ENCODE peak calls at places on chromosomes 4 and X, in seven cellular contexts. X is neuronal stem cell; D is Karpas-422; K is effector memory CD4-positive, alpha-beta T cell; B is A549; O is pancreas; T is IMR-90. H is an unnamed sample.

GRCh38 chr4:10461091-10461849 is 4.0 kb upstream of the ZNF518B start:
- DNase-seq in X (peak; percentile 65), D (peak; percentile 78), K (peak; percentile 54), B (peak; percentile 34), O (peak; percentile 34), T (peak; percentile 57), H (peak; percentile 81)

GRCh38 chr4:185202984-185203379 is 818 bp downstream of the CFAP97 start:
- DNase-seq in X (no peak), D (no peak), K (no peak), B (no peak), O (no peak), T (no peak), H (peak; percentile 54)

GRCh38 chrX:119429471-119429870 is 30.3 kb downstream of the SLC25A43 start:
- DNase-seq in X (no peak), D (no peak), K (no peak), B (no peak), O (no peak), T (no peak), H (no peak)

GRCh38 chr4:74377714-74378113 is 12.8 kb downstream of the EREG start:
- DNase-seq in X (no peak), D (no peak), K (no peak), B (no peak), O (no peak), T (no peak), H (no peak)

GRCh38 chrX:33126469-33126868 is 84.9 kb downstream of the DMD start:
- DNase-seq in X (no peak), D (no peak), K (no peak), B (no peak), O (no peak), T (no peak), H (no peak)

GRCh38 chr4:55758081-55758480 is 61.5 kb upstream of the EXOC1L start:
- DNase-seq in X (no peak), D (no peak), K (no peak), B (no peak), O (no peak), T (no peak), H (no peak)

GRCh38 chr4:173486714-173487392 is 43.2 kb downstream of the HAND2 start:
- DNase-seq in X (no peak), D (no peak), K (no peak), B (no peak), O (no peak), T (no peak), H (no peak)

GRCh38 chrX:9681011-9681410 is 84.6 kb downstream of the GPR143 start:
- DNase-seq in X (no peak), D (no peak), K (no peak), B (no peak), O (no peak), T (no peak), H (no peak)

GRCh38 chr4:127601029-127601428 is 31.7 kb upstream of the INTU start:
- DNase-seq in X (no peak), D (peak; percentile 49), K (no peak), B (no peak), O (no peak), T (peak; percentile 43), H (no peak)

GRCh38 chr4:337932-338758 is 531 bp downstream of the ZNF141 start:
- DNase-seq in X (no peak), D (peak; percentile 58), K (no peak), B (peak; percentile 22), O (peak; percentile 53), T (peak; percentile 36), H (peak; percentile 2)

GRCh38 chr4:181863846-181864245 is 379.4 kb upstream of the TENM3 start:
- DNase-seq in X (no peak), D (no peak), K (no peak), B (no peak), O (no peak), T (no peak), H (no peak)

GRCh38 chr4:126268106-126268505 is 953.4 kb downstream of the FAT4 start:
- DNase-seq in X (no peak), D (no peak), K (no peak), B (no peak), O (no peak), T (peak; percentile 73), H (no peak)

GRCh38 chr4:15262396-15262795 is 165.4 kb upstream of the C1QTNF7 start:
- DNase-seq in X (no peak), D (no peak), K (no peak), B (no peak), O (no peak), T (no peak), H (no peak)

GRCh38 chrX:39670281-39670680 is 427.5 kb downstream of the BCOR start:
- DNase-seq in X (no peak), D (no peak), K (no peak), B (no peak), O (no peak), T (no peak), H (no peak)

GRCh38 chr4:119010909-119011606 is 122.4 kb downstream of the SYNPO2 start:
- DNase-seq in X (no peak), D (no peak), K (no peak), B (no peak), O (no peak), T (no peak), H (no peak)

GRCh38 chr4:153514001-153514526 is 47.9 kb downstream of the TMEM131L start:
- DNase-seq in X (no peak), D (no peak), K (no peak), B (peak; percentile 11), O (no peak), T (peak; percentile 66), H (no peak)

GRCh38 chrX:19094654-19095053 is 27.6 kb downstream of the ADGRG2 start:
- DNase-seq in X (no peak), D (no peak), K (no peak), B (no peak), O (no peak), T (no peak), H (no peak)

GRCh38 chr4:152817331-152817730 is 37.6 kb downstream of the ARFIP1 start:
- DNase-seq in X (no peak), D (no peak), K (no peak), B (no peak), O (no peak), T (peak; percentile 6), H (no peak)

GRCh38 chrX:39645059-39645895 is 452.5 kb downstream of the BCOR start:
- DNase-seq in X (no peak), D (no peak), K (no peak), B (peak; percentile 25), O (no peak), T (peak; percentile 59), H (no peak)

GRCh38 chrX:55490121-55490520 is 473 bp upstream of the USP51 start:
- DNase-seq in X (no peak), D (no peak), K (no peak), B (no peak), O (no peak), T (no peak), H (no peak)

GRCh38 chr4:170805352-170805751 is 715.6 kb upstream of the AADAT start:
- DNase-seq in X (no peak), D (no peak), K (no peak), B (peak; percentile 2), O (no peak), T (no peak), H (no peak)

GRCh38 chr4:121711263-121712000 is 14.7 kb upstream of the ANXA5 start:
- DNase-seq in X (peak; percentile 86), D (no peak), K (no peak), B (peak; percentile 74), O (peak; percentile 51), T (peak; percentile 97), H (no peak)

GRCh38 chr4:168618577-168619265 is 121.9 kb downstream of the PALLD start:
- DNase-seq in X (no peak), D (no peak), K (no peak), B (peak; percentile 52), O (no peak), T (peak; percentile 84), H (no peak)

GRCh38 chrX:129347291-129347690 is 176.0 kb downstream of the SMARCA1 start:
- DNase-seq in X (no peak), D (peak; percentile 49), K (no peak), B (peak; percentile 17), O (no peak), T (no peak), H (no peak)

DNA sequence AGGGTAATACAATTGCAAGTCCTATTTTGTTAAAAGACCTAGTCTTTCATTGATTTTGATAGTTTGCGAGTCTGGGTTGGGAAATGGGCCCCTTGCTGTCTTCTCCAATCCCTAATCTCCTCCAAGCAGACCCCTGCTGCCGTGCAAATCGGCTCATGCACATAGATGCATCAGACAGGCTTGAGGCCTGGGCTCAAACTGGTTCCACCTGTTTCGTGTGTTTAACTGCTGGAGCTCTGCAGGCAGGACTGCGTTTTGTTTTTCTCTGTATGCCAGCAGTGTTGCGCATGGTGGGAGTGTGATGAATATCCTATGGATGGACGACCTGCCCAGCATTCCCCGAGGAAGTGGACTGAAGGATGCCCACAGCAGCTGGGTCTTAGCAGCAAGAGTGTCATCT is 133.9 kb downstream of the PDGFRA start:
- DNase-seq in X (no peak), D (no peak), K (no peak), B (no peak), O (no peak), T (no peak), H (no peak)
- H3K4me3 ChIP-seq in X (no peak overlapping the region), D (no peak overlapping the region), K (no peak overlapping the region), B (no peak overlapping the region), O (no peak overlapping the region), T (no peak overlapping the region), H (no peak overlapping the region)

DNA sequence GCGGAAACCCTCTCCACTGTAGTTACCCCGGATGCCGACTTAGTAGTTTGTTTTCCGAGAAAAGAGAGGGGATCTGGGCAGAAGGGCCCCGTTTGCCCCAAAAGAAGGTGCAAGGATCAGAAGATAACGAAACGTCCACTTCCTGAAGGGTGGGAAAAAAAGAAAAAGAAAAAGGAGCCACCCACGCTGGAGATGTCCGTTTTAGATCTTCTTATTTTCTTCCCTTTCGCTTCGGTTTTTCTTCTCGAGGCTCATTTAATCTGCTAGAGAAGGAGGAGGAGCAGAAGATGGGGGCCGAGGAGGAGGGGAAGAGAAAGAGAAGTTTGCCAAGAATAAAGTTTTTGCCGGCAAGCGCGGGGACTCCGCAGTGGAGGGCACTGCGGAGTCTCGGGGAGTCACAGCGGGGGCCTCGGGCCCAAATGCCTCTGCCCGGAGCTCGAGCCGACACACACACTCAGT is 490 bp downstream of the LEF1 start:
- DNase-seq in X (peak; percentile 26), D (no peak), K (no peak), B (no peak), O (no peak), T (peak; percentile 8), H (no peak)
- H3K27ac ChIP-seq in X (peak overlapping the region; percentile 62), D (no peak overlapping the region), K (peak overlapping the region; percentile 74), B (no peak overlapping the region), O (no peak overlapping the region), T (no peak overlapping the region), H (peak overlapping the region; percentile 46)

GRCh38 chr4:183801460-183802168 is 103.5 kb upstream of the STOX2 start:
- DNase-seq in X (no peak), D (no peak), K (no peak), B (no peak), O (no peak), T (no peak), H (no peak)
- H3K4me1 ChIP-seq in X (peaks cover 2% of the 10 kb centered on the region), D (no peaks in the 10 kb centered on the region), K (peaks cover 3% of the 10 kb centered on the region), B (peaks cover 2% of the 10 kb centered on the region), O (no peaks in the 10 kb centered on the region), T (peaks cover 2% of the 10 kb centered on the region), H (no peaks in the 10 kb centered on the region)

DNA sequence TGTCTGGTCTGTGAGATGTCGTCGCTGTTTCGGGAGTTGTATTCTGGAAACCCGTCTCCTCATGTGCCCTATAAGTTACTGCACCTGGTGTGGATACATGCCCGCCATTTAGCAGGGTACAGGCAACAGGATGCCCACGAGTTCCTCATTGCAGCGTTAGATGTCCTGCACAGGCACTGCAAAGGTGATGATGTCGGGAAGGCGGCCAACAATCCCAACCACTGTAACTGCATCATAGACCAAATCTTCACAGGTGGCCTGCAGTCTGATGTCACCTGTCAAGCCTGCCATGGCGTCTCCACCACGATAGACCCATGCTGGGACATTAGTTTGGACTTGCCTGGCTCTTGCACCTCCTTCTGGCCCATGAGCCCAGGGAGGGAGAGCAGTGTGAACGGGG is 1.4 kb downstream of the USP27X start:
- DNase-seq in X (no peak), D (no peak), K (no peak), B (no peak), O (no peak), T (no peak), H (no peak)
- H3K4me3 ChIP-seq in X (peak overlapping the region; percentile 61), D (no peak overlapping the region), K (no peak overlapping the region), B (no peak overlapping the region), O (no peak overlapping the region), T (no peak overlapping the region), H (no peak overlapping the region)

H was measured in CD8-positive, alpha-beta memory T cell.